ENCODE peak calls at places on chromosomes 16 and 17, in ten cellular contexts. R is ovary, P is mesothelial cell of epicardium, J is body of pancreas, C is upper lobe of right lung, T is HFF-Myc, F is BJ, H is omental fat pad, X is pancreas, N is progenitor cell of endocrine pancreas. V is an unnamed sample.

GRCh38 chr17:82031303-82031884 is at the start of gene RAC3:
- DNase-seq in F (no peak), R (no peak), J (no peak), C (no peak), X (no peak), P (no peak), N (no peak), H (no peak), T (no peak), V (no peak)

GRCh38 chr16:58026705-58027340 is 1.3 kb downstream of the MMP15 start:
- DNase-seq in P (no peak), H (no peak), F (no peak), R (peak; percentile 32), T (no peak), C (peak; percentile 71), J (peak; percentile 35), N (peak; percentile 37), X (peak; percentile 71), V (peak; percentile 37)

GRCh38 chr17:17693955-17694228 is 12.6 kb downstream of the RAI1 start:
- DNase-seq in T (no peak), C (no peak), H (no peak), F (no peak), J (no peak), R (no peak), N (no peak), X (no peak), P (no peak), V (no peak)

GRCh38 chr17:7403043-7403901 is 625 bp downstream of the TMEM256 start:
- DNase-seq in X (peak; percentile 72), H (no peak), C (peak; percentile 73), R (peak; percentile 73), N (no peak), P (no peak), F (no peak), J (peak; percentile 53), T (no peak), V (peak; percentile 56)

GRCh38 chr17:10881959-10882358 is 44.1 kb upstream of the PIRT start:
- DNase-seq in C (no peak), H (no peak), F (no peak), R (no peak), P (no peak), N (no peak), T (no peak), J (no peak), X (no peak), V (no peak)

GRCh38 chr16:26382607-26383006 is 684.1 kb upstream of the C16orf82 start:
- DNase-seq in J (no peak), X (no peak), F (no peak), R (no peak), T (no peak), N (no peak), P (no peak), H (no peak), C (no peak), V (no peak)

GRCh38 chr17:42362245-42362961 is 25.8 kb downstream of the STAT3 start:
- DNase-seq in X (no peak), F (no peak), P (no peak), C (peak; percentile 66), N (no peak), T (no peak), J (peak; percentile 20), H (no peak), R (no peak), V (no peak)

GRCh38 chr16:21717608-21718007 is 53.8 kb downstream of the OTOA start:
- DNase-seq in C (no peak), X (no peak), R (no peak), N (no peak), T (no peak), P (no peak), F (no peak), H (no peak), J (no peak), V (no peak)

GRCh38 chr16:20308801-20309590 is 18.3 kb downstream of the GP2 start:
- DNase-seq in X (peak; percentile 81), T (no peak), J (peak; percentile 74), N (no peak), P (no peak), C (no peak), F (no peak), R (no peak), H (no peak), V (no peak)

GRCh38 chr17:46777943-46778915 is 40.3 kb downstream of the WNT3 start:
- DNase-seq in T (no peak), J (no peak), X (no peak), C (peak; percentile 40), R (no peak), P (no peak), F (no peak), H (no peak), N (no peak), V (no peak)

GRCh38 chr17:75473246-75473645 is 16.8 kb downstream of the TMEM94 start:
- DNase-seq in J (no peak), F (no peak), R (no peak), N (no peak), T (no peak), H (no peak), C (no peak), P (no peak), X (no peak), V (no peak)

GRCh38 chr17:4105232-4105631 is 37.6 kb downstream of the ZZEF1 start:
- DNase-seq in J (no peak), P (no peak), T (no peak), N (no peak), R (no peak), C (no peak), F (no peak), X (no peak), H (no peak), V (no peak)

GRCh38 chr16:3020604-3021448 is 658 bp downstream of the TNFRSF12A start:
- DNase-seq in X (peak; percentile 99), F (peak; percentile 27), C (peak; percentile 94), N (peak; percentile 87), J (peak; percentile 98), T (peak; percentile 64), P (no peak), R (peak; percentile 90), H (peak; percentile 68), V (no peak)

GRCh38 chr17:27521281-27522027 is 65.2 kb downstream of the KSR1 start:
- DNase-seq in T (no peak), N (no peak), C (no peak), F (no peak), J (no peak), H (no peak), P (no peak), R (no peak), X (no peak), V (no peak)

GRCh38 chr17:21090889-21091618 is 35.7 kb upstream of the DHRS7B start:
- DNase-seq in T (no peak), X (no peak), J (no peak), R (no peak), N (no peak), C (no peak), F (no peak), P (no peak), H (no peak), V (no peak)

GRCh38 chr16:54213322-54213721 is 73.3 kb downstream of the IRX3 start:
- DNase-seq in N (no peak), H (no peak), P (no peak), R (no peak), F (no peak), C (no peak), J (no peak), X (no peak), T (no peak), V (no peak)

GRCh38 chr16:54210437-54211081 is 76.0 kb downstream of the IRX3 start:
- DNase-seq in N (no peak), J (no peak), R (no peak), P (no peak), T (no peak), H (no peak), X (no peak), C (no peak), F (no peak), V (no peak)

GRCh38 chr16:54212893-54213292 is 73.7 kb downstream of the IRX3 start:
- DNase-seq in C (no peak), P (no peak), F (no peak), X (no peak), T (no peak), J (no peak), R (no peak), N (no peak), H (no peak), V (no peak)

GRCh38 chr16:54216268-54217187 is 70.1 kb downstream of the IRX3 start:
- DNase-seq in J (no peak), P (no peak), H (no peak), T (peak; percentile 15), F (no peak), R (peak; percentile 24), N (no peak), X (no peak), C (no peak), V (no peak)
- TF ChIP-seq CTCF in J (no peak), P (no peak), H (no peak), T (no peak), F (no peak), R (no peak), N (no peak), X (no peak), C (no peak), V (no peak)

GRCh38 chr16:386641-387156 is 4.9 kb upstream of the PGAP6 start:
- DNase-seq in C (no peak), F (no peak), T (no peak), J (no peak), N (no peak), R (no peak), P (no peak), X (no peak), H (no peak), V (no peak)
- TF ChIP-seq CTCF in C (no peak), F (no peak), T (no peak), J (no peak), N (no peak), R (no peak), P (no peak), X (no peak), H (no peak), V (no peak)

GRCh38 chr17:35117984-35118383 is 1.7 kb downstream of the RAD51D start:
- DNase-seq in C (no peak), X (no peak), T (no peak), R (no peak), N (no peak), J (no peak), H (no peak), F (no peak), P (no peak), V (no peak)

GRCh38 chr17:35121315-35121714 is at the start of gene FNDC8:
- DNase-seq in T (no peak), R (no peak), C (no peak), P (no peak), F (no peak), N (no peak), H (no peak), J (no peak), X (no peak), V (no peak)

GRCh38 chr17:35116845-35117244 is 2.8 kb downstream of the RAD51D start:
- DNase-seq in X (no peak), R (no peak), H (no peak), N (no peak), T (no peak), J (no peak), P (no peak), C (no peak), F (no peak), V (no peak)

GRCh38 chr17:35119370-35120185 is at the start of gene RAD51D:
- DNase-seq in N (peak; percentile 75), F (no peak), J (peak; percentile 79), C (peak; percentile 89), H (peak; percentile 44), T (no peak), R (peak; percentile 83), P (peak; percentile 72), X (peak; percentile 81), V (peak; percentile 90)
- TF ChIP-seq CTCF in N (peak; percentile 95), F (peak; percentile 70), J (peak; percentile 85), C (peak; percentile 87), H (peak; percentile 95), T (peak; percentile 75), R (peak; percentile 81), P (peak; percentile 92), X (peak; percentile 93), V (peak; percentile 93)

GRCh38 chr16:56891685-56892084 is 26.7 kb downstream of the SLC12A3 start:
- DNase-seq in P (no peak), H (no peak), N (no peak), C (no peak), J (no peak), X (no peak), T (no peak), R (no peak), F (no peak), V (no peak)
- TF ChIP-seq CTCF in P (no peak), H (no peak), N (no peak), C (no peak), J (no peak), X (no peak), T (no peak), R (no peak), F (no peak), V (no peak)